ENCODE peak calls at places on chromosomes 6 and 20, in four cellular contexts. H, Y, N and K are unnamed samples.

GRCh38 chr6:14278436-14278835 is 160.9 kb downstream of the CD83 start:
- DNase-seq in Y (no peak), H (no peak), N (no peak), K (no peak)

GRCh38 chr6:109082178-109082577 is 12.5 kb downstream of the SESN1 start:
- DNase-seq in N (no peak), H (no peak), Y (peak), K (no peak)

GRCh38 chr20:17617212-17617867 is 47.5 kb downstream of the DSTN start:
- DNase-seq in N (peak), Y (peak), H (peak), K (peak)

GRCh38 chr20:9949563-9949962 is 85.2 kb upstream of the ANKEF1 start:
- DNase-seq in N (no peak), Y (no peak), H (no peak), K (no peak)

GRCh38 chr6:128731249-128732165 is 151.4 kb upstream of the LAMA2 start:
- DNase-seq in H (peak), Y (peak), N (no peak), K (no peak)

GRCh38 chr6:39366875-39367618 is 44.5 kb upstream of the KCNK16 start:
- DNase-seq in Y (no peak), N (no peak), H (no peak), K (no peak)

GRCh38 chr6:16482702-16483314 is 244.4 kb downstream of the GMPR start:
- DNase-seq in H (no peak), Y (no peak), N (no peak), K (no peak)

GRCh38 chr6:7215140-7215539 is 97.9 kb downstream of the SSR1 start:
- DNase-seq in N (no peak), H (no peak), Y (peak), K (no peak)

GRCh38 chr6:46781478-46782378 is 11.5 kb upstream of the MEP1A start:
- DNase-seq in N (no peak), Y (peak), H (peak), K (peak)

GRCh38 chr20:48070961-48071645 is 285.8 kb upstream of the SULF2 start:
- DNase-seq in N (no peak), H (no peak), Y (no peak), K (no peak)

GRCh38 chr20:7463290-7463689 is 477.0 kb downstream of the HAO1 start:
- DNase-seq in Y (no peak), H (no peak), N (no peak), K (no peak)

GRCh38 chr6:149474108-149474935 is 10.5 kb downstream of the ZC3H12D start:
- DNase-seq in Y (no peak), N (peak), H (no peak), K (no peak)

GRCh38 chr20:7994809-7995208 is 24.8 kb downstream of the TMX4 start:
- DNase-seq in H (no peak), Y (no peak), N (no peak), K (no peak)

GRCh38 chr6:15885624-15886023 is 222.8 kb upstream of the DTNBP1 start:
- DNase-seq in N (no peak), H (no peak), Y (no peak), K (no peak)

GRCh38 chr6:129267028-129267427 is 384.1 kb downstream of the LAMA2 start:
- DNase-seq in H (no peak), Y (no peak), N (no peak), K (no peak)

GRCh38 chr6:153485072-153485471 is 354.0 kb upstream of the RGS17 start:
- DNase-seq in Y (no peak), H (no peak), N (no peak), K (no peak)

GRCh38 chr6:169561665-169562064 is 140.2 kb downstream of the WDR27 start:
- DNase-seq in H (no peak), Y (no peak), N (no peak), K (no peak)

GRCh38 chr6:169559001-169559441 is 142.8 kb downstream of the WDR27 start:
- DNase-seq in N (no peak), Y (peak), H (no peak), K (no peak)

GRCh38 chr6:169556238-169556637 is 145.6 kb downstream of the WDR27 start:
- DNase-seq in N (no peak), H (no peak), Y (no peak), K (no peak)

GRCh38 chr6:169556758-169557505 is 144.9 kb downstream of the WDR27 start:
- DNase-seq in N (no peak), H (no peak), Y (no peak), K (no peak)

GRCh38 chr6:169557887-169558286 is 143.9 kb downstream of the WDR27 start:
- DNase-seq in Y (no peak), H (no peak), N (no peak), K (no peak)
- TF ChIP-seq CTCF in Y (no peak), H (no peak), N (no peak), K (no peak)

GRCh38 chr6:31582230-31582601 is at the start of gene LTB:
- DNase-seq in N (no peak), H (no peak), Y (no peak), K (no peak)

GRCh38 chr6:31587791-31588777 is 2.0 kb downstream of the LST1 start:
- DNase-seq in Y (no peak), N (no peak), H (no peak), K (no peak)

GRCh38 chr6:31586013-31586412 is at the start of gene LST1:
- DNase-seq in Y (no peak), N (no peak), H (no peak), K (no peak)

GRCh38 chr6:31586596-31586995 is 519 bp downstream of the LST1 start:
- DNase-seq in H (no peak), N (no peak), Y (no peak), K (no peak)

GRCh38 chr6:31585531-31585930 is 546 bp upstream of the LST1 start:
- DNase-seq in N (no peak), Y (no peak), H (no peak), K (no peak)
- TF ChIP-seq CTCF in N (peak), Y (peak), H (peak), K (peak)

DNA sequence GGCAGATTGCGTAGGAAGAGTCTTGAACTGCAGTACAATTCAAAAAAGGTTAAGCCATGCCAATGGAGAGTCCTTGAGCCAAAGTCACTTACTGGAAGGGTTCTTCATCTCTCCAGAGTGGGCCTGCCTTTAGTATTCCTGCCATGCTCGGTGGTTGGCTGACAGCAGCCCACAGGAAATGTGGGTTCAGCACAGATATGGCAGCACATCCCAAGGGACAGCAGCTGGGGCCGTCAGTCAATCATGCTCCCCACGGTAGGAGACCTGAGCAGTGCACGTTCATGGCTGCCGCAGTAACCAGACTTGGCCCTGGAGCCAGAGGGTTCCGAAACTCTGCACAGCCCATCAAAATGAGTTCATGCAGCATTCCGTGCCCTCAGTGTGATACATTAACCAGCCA is 63.6 kb upstream of the SIRPA start:
- DNase-seq in H (no peak), N (no peak), Y (no peak), K (no peak)
- TF ChIP-seq CTCF in H (no peak), N (no peak), Y (no peak), K (no peak)

GRCh38 chr20:1401431-1401907 is 8.6 kb upstream of the FKBP1A start:
- DNase-seq in H (no peak), N (no peak), Y (no peak), K (no peak)

GRCh38 chr20:1396702-1397101 is 3.8 kb upstream of the FKBP1A start:
- DNase-seq in Y (no peak), N (no peak), H (no peak), K (no peak)

GRCh38 chr20:1393507-1393882 is 641 bp upstream of the FKBP1A start:
- DNase-seq in H (no peak), Y (no peak), N (no peak), K (no peak)

GRCh38 chr20:1396264-1396663 is 3.4 kb upstream of the FKBP1A start:
- DNase-seq in N (no peak), H (no peak), Y (no peak), K (no peak)

GRCh38 chr20:1397710-1398109 is 4.9 kb upstream of the FKBP1A start:
- DNase-seq in Y (peak), H (no peak), N (no peak), K (no peak)
- TF ChIP-seq CTCF in Y (peak), H (no peak), N (peak), K (no peak)

GRCh38 chr20:55415567-55416142 is 589.7 kb downstream of the CBLN4 start:
- DNase-seq in Y (no peak), N (no peak), H (no peak), K (no peak)
- TF ChIP-seq CTCF in Y (no peak), N (peak), H (peak), K (peak)